ENCODE peak calls at places on chromosomes 5 and 9, in six cellular contexts. Q is AG09319; S is CD4-positive, alpha-beta memory T cell; W is stomach; A is endothelial cell; T is effector memory CD8-positive, alpha-beta T cell. G is an unnamed sample.
A peak's percentile ranks its signal among the peaks of the same experiment; 100 is the strongest.

GRCh38 chr9:91855196-91855595 is 94.8 kb downstream of the ROR2 start:
- DNase-seq in Q (no peak), S (no peak), W (no peak), A (no peak), T (no peak), G (no peak)

GRCh38 chr9:23117621-23118020 is 671.0 kb downstream of the DMRTA1 start:
- DNase-seq in Q (no peak), S (no peak), W (no peak), A (no peak), T (no peak), G (no peak)

GRCh38 chr5:91070761-91071429 is 312.2 kb downstream of the ARRDC3 start:
- DNase-seq in Q (no peak), S (no peak), W (no peak), A (no peak), T (no peak), G (no peak)

GRCh38 chr5:134370871-134371833 is at the start of gene UBE2B:
- DNase-seq in Q (peak; percentile 100), S (peak; percentile 98), W (peak; percentile 98), A (peak; percentile 93), T (peak; percentile 97), G (peak; percentile 100)

GRCh38 chr9:116662633-116663032 is 24.5 kb upstream of the TRIM32 start:
- DNase-seq in Q (no peak), S (no peak), W (no peak), A (no peak), T (no peak), G (no peak)

GRCh38 chr9:92155221-92155620 is 40.0 kb upstream of the SPTLC1 start:
- DNase-seq in Q (no peak), S (no peak), W (no peak), A (no peak), T (no peak), G (no peak)

GRCh38 chr5:96297290-96297689 is 135.8 kb downstream of the PCSK1 start:
- DNase-seq in Q (peak; percentile 72), S (no peak), W (no peak), A (no peak), T (no peak), G (no peak)

GRCh38 chr5:142506046-142506445 is 179.8 kb downstream of the FGF1 start:
- DNase-seq in Q (no peak), S (no peak), W (no peak), A (no peak), T (no peak), G (no peak)

GRCh38 chr5:95445442-95445841 is 54.3 kb downstream of the FAM81B start:
- DNase-seq in Q (no peak), S (no peak), W (no peak), A (no peak), T (no peak), G (no peak)

GRCh38 chr9:125460346-125460745 is 198.7 kb downstream of the GAPVD1 start:
- DNase-seq in Q (no peak), S (no peak), W (no peak), A (no peak), T (no peak), G (no peak)